ENCODE peak calls at places on chromosomes 7 and 10, in four cellular contexts. One of them, this sample, is unnamed.

GRCh38 chr7:157671358-157672255 is 334.8 kb downstream of the DNAJB6 start:
- DNase-seq in neural progenitor cell: peak
- DNase-seq in HCT116: no peak
- DNase-seq in GM23338: no peak
- DNase-seq in this sample: no peak

GRCh38 chr10:67780759-67781538 is 57.0 kb downstream of the DNAJC12 start:
- DNase-seq in neural progenitor cell: no peak
- DNase-seq in HCT116: no peak
- DNase-seq in GM23338: no peak
- DNase-seq in this sample: peak

GRCh38 chr7:47948096-47948790 is at the start of gene PKD1L1:
- DNase-seq in neural progenitor cell: no peak
- DNase-seq in HCT116: no peak
- DNase-seq in GM23338: no peak
- DNase-seq in this sample: no peak

GRCh38 chr10:123563994-123564393 is 102.2 kb upstream of the GPR26 start:
- DNase-seq in neural progenitor cell: no peak
- DNase-seq in HCT116: no peak
- DNase-seq in GM23338: no peak
- DNase-seq in this sample: no peak

GRCh38 chr7:94787285-94787684 is 120.1 kb upstream of the PPP1R9A start:
- DNase-seq in neural progenitor cell: no peak
- DNase-seq in HCT116: no peak
- DNase-seq in GM23338: no peak
- DNase-seq in this sample: no peak

GRCh38 chr10:73414230-73414981 is 548 bp upstream of the ANXA7 start:
- DNase-seq in neural progenitor cell: no peak
- DNase-seq in HCT116: no peak
- DNase-seq in GM23338: peak
- DNase-seq in this sample: no peak

GRCh38 chr7:44172352-44172751 is 16.9 kb downstream of the GCK start:
- DNase-seq in neural progenitor cell: no peak
- DNase-seq in HCT116: no peak
- DNase-seq in GM23338: no peak
- DNase-seq in this sample: no peak

GRCh38 chr7:22193361-22194016 is 163.5 kb downstream of the RAPGEF5 start:
- DNase-seq in neural progenitor cell: peak
- DNase-seq in HCT116: no peak
- DNase-seq in GM23338: peak
- DNase-seq in this sample: no peak

GRCh38 chr7:65239707-65240352 is 133.8 kb upstream of the ZNF92 start:
- DNase-seq in neural progenitor cell: peak
- DNase-seq in HCT116: no peak
- DNase-seq in GM23338: peak
- DNase-seq in this sample: no peak

GRCh38 chr10:1653321-1653720 is 84.0 kb downstream of the ADARB2 start:
- DNase-seq in neural progenitor cell: no peak
- DNase-seq in HCT116: no peak
- DNase-seq in GM23338: no peak
- DNase-seq in this sample: no peak

GRCh38 chr10:89283988-89284475 is 17.8 kb upstream of the IFIT2 start:
- DNase-seq in neural progenitor cell: peak
- DNase-seq in HCT116: no peak
- DNase-seq in GM23338: peak
- DNase-seq in this sample: no peak

GRCh38 chr7:141550694-141551079 is 523 bp upstream of the AGK start:
- DNase-seq in neural progenitor cell: peak
- DNase-seq in HCT116: no peak
- DNase-seq in GM23338: peak
- DNase-seq in this sample: no peak

GRCh38 chr7:15685358-15686181 is 913 bp downstream of the MEOX2 start:
- DNase-seq in neural progenitor cell: peak
- DNase-seq in HCT116: no peak
- DNase-seq in GM23338: peak
- DNase-seq in this sample: no peak

GRCh38 chr10:31320179-31320597 is 1.2 kb downstream of the ZEB1 start:
- DNase-seq in neural progenitor cell: peak
- DNase-seq in HCT116: no peak
- DNase-seq in GM23338: peak
- DNase-seq in this sample: peak

GRCh38 chr10:124124123-124124768 is 30.8 kb upstream of the CHST15 start:
- DNase-seq in neural progenitor cell: no peak
- DNase-seq in HCT116: no peak
- DNase-seq in GM23338: no peak
- DNase-seq in this sample: peak

GRCh38 chr7:140478361-140479061 is 794 bp downstream of the MKRN1 start:
- DNase-seq in neural progenitor cell: peak
- DNase-seq in HCT116: no peak
- DNase-seq in GM23338: peak
- DNase-seq in this sample: peak

GRCh38 chr10:111209666-111210065 is 132.8 kb downstream of the ADRA2A start:
- DNase-seq in neural progenitor cell: no peak
- DNase-seq in HCT116: no peak
- DNase-seq in GM23338: no peak
- DNase-seq in this sample: no peak

GRCh38 chr10:132443605-132443997 is 46.6 kb downstream of the PWWP2B start:
- DNase-seq in neural progenitor cell: no peak
- DNase-seq in HCT116: no peak
- DNase-seq in GM23338: no peak
- DNase-seq in this sample: peak

GRCh38 chr7:33854178-33854577 is 51.2 kb upstream of the BMPER start:
- DNase-seq in neural progenitor cell: no peak
- DNase-seq in HCT116: no peak
- DNase-seq in GM23338: no peak
- DNase-seq in this sample: no peak

GRCh38 chr10:96833220-96834001 is 1.3 kb downstream of the LCOR start:
- DNase-seq in neural progenitor cell: peak
- DNase-seq in HCT116: no peak
- DNase-seq in GM23338: peak
- DNase-seq in this sample: peak

GRCh38 chr7:142626420-142627035 is 122.7 kb upstream of the PRSS1 start:
- DNase-seq in neural progenitor cell: peak
- DNase-seq in HCT116: peak
- DNase-seq in GM23338: peak
- DNase-seq in this sample: peak

GRCh38 chr10:70426835-70427234 is 14.6 kb downstream of the NODAL start:
- DNase-seq in neural progenitor cell: no peak
- DNase-seq in HCT116: no peak
- DNase-seq in GM23338: peak
- DNase-seq in this sample: no peak

GRCh38 chr7:17584822-17585221 is 286.4 kb downstream of the AHR start:
- DNase-seq in neural progenitor cell: no peak
- DNase-seq in HCT116: no peak
- DNase-seq in GM23338: no peak
- DNase-seq in this sample: no peak

GRCh38 chr10:93859049-93859655 is 34.6 kb upstream of the SLC35G1 start:
- DNase-seq in neural progenitor cell: peak
- DNase-seq in HCT116: peak
- DNase-seq in GM23338: peak
- DNase-seq in this sample: peak

GRCh38 chr10:53597835-53598251 is 825.3 kb upstream of the MBL2 start:
- DNase-seq in neural progenitor cell: peak
- DNase-seq in HCT116: no peak
- DNase-seq in GM23338: peak
- DNase-seq in this sample: no peak

GRCh38 chr7:47285860-47286491 is 295.9 kb downstream of the TNS3 start:
- DNase-seq in neural progenitor cell: no peak
- DNase-seq in HCT116: no peak
- DNase-seq in GM23338: peak
- DNase-seq in this sample: no peak

GRCh38 chr10:104581884-104582603 is 59.0 kb upstream of the SORCS3 start:
- DNase-seq in neural progenitor cell: no peak
- DNase-seq in HCT116: no peak
- DNase-seq in GM23338: no peak
- DNase-seq in this sample: no peak

GRCh38 chr7:153190452-153190851 is 430.9 kb downstream of the ACTR3B start:
- DNase-seq in neural progenitor cell: peak
- DNase-seq in HCT116: peak
- DNase-seq in GM23338: peak
- DNase-seq in this sample: peak

GRCh38 chr7:699260-700170 is 27.0 kb upstream of the DNAAF5 start:
- DNase-seq in neural progenitor cell: no peak
- DNase-seq in HCT116: no peak
- DNase-seq in GM23338: no peak
- DNase-seq in this sample: no peak

GRCh38 chr10:123726381-123726780 is 60.2 kb downstream of the GPR26 start:
- DNase-seq in neural progenitor cell: no peak
- DNase-seq in HCT116: no peak
- DNase-seq in GM23338: no peak
- DNase-seq in this sample: no peak

GRCh38 chr7:116802784-116803183 is 59.6 kb upstream of the CAPZA2 start:
- DNase-seq in neural progenitor cell: peak
- DNase-seq in HCT116: peak
- DNase-seq in GM23338: peak
- DNase-seq in this sample: peak

GRCh38 chr7:102823715-102824114 is 74.9 kb downstream of the FAM185A start:
- DNase-seq in neural progenitor cell: no peak
- DNase-seq in HCT116: no peak
- DNase-seq in GM23338: no peak
- DNase-seq in this sample: no peak

GRCh38 chr10:88783734-88784133 is 18.8 kb upstream of the LIPM start:
- DNase-seq in neural progenitor cell: no peak
- DNase-seq in HCT116: no peak
- DNase-seq in GM23338: no peak
- DNase-seq in this sample: no peak

GRCh38 chr7:152403726-152404125 is 32.1 kb downstream of the KMT2C start:
- DNase-seq in neural progenitor cell: no peak
- DNase-seq in HCT116: no peak
- DNase-seq in GM23338: no peak
- DNase-seq in this sample: no peak

GRCh38 chr10:21052072-21052708 is 155.1 kb upstream of the NEBL start:
- DNase-seq in neural progenitor cell: no peak
- DNase-seq in HCT116: no peak
- DNase-seq in GM23338: no peak
- DNase-seq in this sample: no peak

GRCh38 chr7:5232485-5232837 is 42.4 kb downstream of the WIPI2 start:
- DNase-seq in neural progenitor cell: no peak
- DNase-seq in HCT116: no peak
- DNase-seq in GM23338: no peak
- DNase-seq in this sample: no peak

GRCh38 chr7:5231811-5232484 is 41.9 kb downstream of the WIPI2 start:
- DNase-seq in neural progenitor cell: no peak
- DNase-seq in HCT116: no peak
- DNase-seq in GM23338: no peak
- DNase-seq in this sample: peak

GRCh38 chr7:5237286-5237685 is 45.5 kb upstream of the SLC29A4 start:
- DNase-seq in neural progenitor cell: no peak
- DNase-seq in HCT116: no peak
- DNase-seq in GM23338: no peak
- DNase-seq in this sample: no peak

GRCh38 chr7:5232874-5233273 is 42.8 kb downstream of the WIPI2 start:
- DNase-seq in neural progenitor cell: peak
- DNase-seq in HCT116: no peak
- DNase-seq in GM23338: peak
- DNase-seq in this sample: no peak

GRCh38 chr7:5234852-5235831 is 45.1 kb downstream of the WIPI2 start:
- DNase-seq in neural progenitor cell: no peak
- DNase-seq in HCT116: no peak
- DNase-seq in GM23338: no peak
- DNase-seq in this sample: peak
- TF ChIP-seq EZH2phosphoT487 in neural progenitor cell: no peak
- TF ChIP-seq EZH2phosphoT487 in HCT116: no peak
- TF ChIP-seq EZH2phosphoT487 in GM23338: no peak
- TF ChIP-seq EZH2phosphoT487 in this sample: no peak

GRCh38 chr10:450463-450862 is 239.0 kb downstream of the DIP2C start:
- DNase-seq in neural progenitor cell: no peak
- DNase-seq in HCT116: no peak
- DNase-seq in GM23338: no peak
- DNase-seq in this sample: peak

GRCh38 chr10:452512-453504 is 236.7 kb downstream of the DIP2C start:
- DNase-seq in neural progenitor cell: no peak
- DNase-seq in HCT116: no peak
- DNase-seq in GM23338: no peak
- DNase-seq in this sample: no peak

GRCh38 chr10:454860-455259 is 234.6 kb downstream of the DIP2C start:
- DNase-seq in neural progenitor cell: no peak
- DNase-seq in HCT116: peak
- DNase-seq in GM23338: no peak
- DNase-seq in this sample: no peak

GRCh38 chr10:451021-451471 is 238.4 kb downstream of the DIP2C start:
- DNase-seq in neural progenitor cell: no peak
- DNase-seq in HCT116: no peak
- DNase-seq in GM23338: no peak
- DNase-seq in this sample: peak

GRCh38 chr10:451856-452255 is 237.6 kb downstream of the DIP2C start:
- DNase-seq in neural progenitor cell: no peak
- DNase-seq in HCT116: no peak
- DNase-seq in GM23338: no peak
- DNase-seq in this sample: no peak
- H3K4me3 ChIP-seq in neural progenitor cell: no peak
- H3K4me3 ChIP-seq in HCT116: no peak
- H3K4me3 ChIP-seq in GM23338: no peak
- H3K4me3 ChIP-seq in this sample: peak

DNA sequence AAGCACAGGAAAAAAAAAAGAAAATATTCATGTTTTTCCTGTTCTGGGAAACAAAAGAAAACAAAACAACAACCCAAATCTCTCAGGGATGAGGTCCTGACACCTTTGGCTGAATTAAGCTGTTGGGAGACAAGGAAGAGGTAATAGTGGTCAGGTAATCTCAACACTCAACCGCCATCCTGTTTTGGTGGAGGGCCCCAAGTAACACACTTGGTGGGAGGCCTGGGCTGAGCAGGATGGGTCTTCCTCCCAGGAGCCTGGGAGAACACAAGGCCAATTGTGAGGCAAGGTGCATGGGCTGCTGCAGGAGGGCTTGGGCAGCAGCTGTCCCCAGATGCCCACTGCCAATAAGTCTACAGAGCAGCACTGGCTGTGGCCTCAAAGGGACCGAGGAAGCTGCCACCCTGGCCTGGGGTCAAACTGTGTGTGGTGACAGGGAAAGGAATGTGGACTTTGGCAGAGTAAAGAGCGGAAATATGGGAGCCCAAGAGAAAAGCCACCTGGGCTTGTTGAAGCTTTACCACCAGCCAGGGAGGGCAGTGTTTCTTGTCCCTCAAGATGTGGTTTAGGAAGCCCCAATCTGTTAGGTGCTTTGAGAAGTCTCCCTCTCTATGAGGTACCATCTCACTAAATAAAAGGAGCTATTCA is 93.5 kb upstream of the SLC25A13 start:
- DNase-seq in neural progenitor cell: peak
- DNase-seq in HCT116: no peak
- DNase-seq in GM23338: peak
- DNase-seq in this sample: no peak
- TF ChIP-seq CTCF in neural progenitor cell: no peak
- TF ChIP-seq CTCF in HCT116: no peak
- TF ChIP-seq CTCF in GM23338: peak
- TF ChIP-seq CTCF in this sample: no peak

GRCh38 chr7:45363669-45364068 is 206.1 kb downstream of the RAMP3 start:
- DNase-seq in neural progenitor cell: no peak
- DNase-seq in HCT116: no peak
- DNase-seq in GM23338: no peak
- DNase-seq in this sample: no peak
- TF ChIP-seq EZH2phosphoT487 in neural progenitor cell: no peak
- TF ChIP-seq EZH2phosphoT487 in HCT116: no peak
- TF ChIP-seq EZH2phosphoT487 in GM23338: no peak
- TF ChIP-seq EZH2phosphoT487 in this sample: no peak

GRCh38 chr10:24884316-24884715 is 68.1 kb downstream of the PRTFDC1 start:
- DNase-seq in neural progenitor cell: no peak
- DNase-seq in HCT116: no peak
- DNase-seq in GM23338: no peak
- DNase-seq in this sample: no peak
- H3K4me3 ChIP-seq in neural progenitor cell: no peak
- H3K4me3 ChIP-seq in HCT116: no peak
- H3K4me3 ChIP-seq in GM23338: no peak
- H3K4me3 ChIP-seq in this sample: no peak